ENCODE peak calls at places on chromosomes 2 and 18, in eight cellular contexts. X, S, O, W, R, Y, A and L are unnamed samples. For H3K27me3 and H3K9me3, the result is how much of the 10 kb centered on the place peaks cover.

GRCh38 chr2:48406096-48406495 is 123.9 kb upstream of the STON1 start:
- DNase-seq in X (no peak), S (no peak), O (peak), W (no peak), R (no peak), Y (no peak), A (no peak), L (no peak)

GRCh38 chr2:98589489-98589888 is 18.8 kb downstream of the COA5 start:
- DNase-seq in X (no peak), S (no peak), O (no peak), W (no peak), R (no peak), Y (no peak), A (no peak), L (no peak)

GRCh38 chr2:41878726-41879366 is 169.0 kb upstream of the PKDCC start:
- DNase-seq in X (no peak), S (no peak), O (no peak), W (no peak), R (no peak), Y (no peak), A (no peak), L (no peak)

GRCh38 chr2:176709541-176709951 is 440.3 kb downstream of the MTX2 start:
- DNase-seq in X (peak), S (peak), O (no peak), W (no peak), R (no peak), Y (no peak), A (no peak), L (no peak)

GRCh38 chr2:96689431-96689991 is 46.9 kb downstream of the FER1L5 start:
- DNase-seq in X (no peak), S (no peak), O (no peak), W (no peak), R (no peak), Y (no peak), A (no peak), L (no peak)

GRCh38 chr2:127398239-127398590 is 10.4 kb upstream of the MAP3K2 start:
- DNase-seq in X (peak), S (peak), O (peak), W (peak), R (peak), Y (no peak), A (no peak), L (peak)

GRCh38 chr2:56522605-56523089 is 338.9 kb downstream of the CCDC85A start:
- DNase-seq in X (peak), S (peak), O (no peak), W (peak), R (peak), Y (no peak), A (no peak), L (peak)

GRCh38 chr2:38748857-38749804 is 2.0 kb downstream of the SRSF7 start:
- DNase-seq in X (no peak), S (no peak), O (no peak), W (no peak), R (no peak), Y (no peak), A (no peak), L (no peak)

GRCh38 chr2:120596990-120597594 is 138.6 kb upstream of the GLI2 start:
- DNase-seq in X (peak), S (peak), O (no peak), W (no peak), R (no peak), Y (no peak), A (peak), L (peak)

GRCh38 chr18:8705941-8706544 is 687 bp downstream of the MTCL1 start:
- DNase-seq in X (no peak), S (no peak), O (no peak), W (no peak), R (peak), Y (no peak), A (peak), L (peak)

GRCh38 chr2:63497561-63497960 is 90.7 kb downstream of the WDPCP start:
- DNase-seq in X (no peak), S (no peak), O (no peak), W (no peak), R (no peak), Y (no peak), A (no peak), L (no peak)

GRCh38 chr2:126315840-126316239 is 340.1 kb upstream of the GYPC start:
- DNase-seq in X (no peak), S (no peak), O (no peak), W (no peak), R (no peak), Y (no peak), A (no peak), L (no peak)

GRCh38 chr2:241857572-241858121 is 1.0 kb downstream of the PDCD1 start:
- DNase-seq in X (no peak), S (no peak), O (no peak), W (no peak), R (no peak), Y (no peak), A (no peak), L (no peak)

GRCh38 chr2:136126021-136126420 is 8.1 kb upstream of the CXCR4 start:
- DNase-seq in X (no peak), S (no peak), O (no peak), W (no peak), R (no peak), Y (no peak), A (peak), L (no peak)

GRCh38 chr18:79395308-79395640 is 456 bp upstream of the NFATC1 start:
- DNase-seq in X (no peak), S (no peak), O (no peak), W (no peak), R (no peak), Y (no peak), A (peak), L (peak)

GRCh38 chr2:23457990-23458689 is 73.2 kb downstream of the KLHL29 start:
- DNase-seq in X (no peak), S (no peak), O (no peak), W (no peak), R (no peak), Y (no peak), A (no peak), L (no peak)

GRCh38 chr2:72824224-72824842 is 1.5 kb downstream of the EXOC6B start:
- DNase-seq in X (no peak), S (no peak), O (peak), W (no peak), R (no peak), Y (no peak), A (no peak), L (no peak)

GRCh38 chr18:13831864-13832508 is 8.0 kb downstream of the MC5R start:
- DNase-seq in X (no peak), S (no peak), O (no peak), W (peak), R (no peak), Y (no peak), A (peak), L (peak)

GRCh38 chr2:99572798-99573197 is 83.0 kb upstream of the REV1 start:
- DNase-seq in X (no peak), S (no peak), O (no peak), W (no peak), R (no peak), Y (no peak), A (peak), L (no peak)

GRCh38 chr18:39701839-39702238 is 2136.2 kb upstream of the CELF4 start:
- DNase-seq in X (no peak), S (no peak), O (no peak), W (no peak), R (no peak), Y (no peak), A (no peak), L (no peak)

GRCh38 chr2:208042041-208042440 is 16.7 kb upstream of the PLEKHM3 start:
- DNase-seq in X (no peak), S (no peak), O (no peak), W (no peak), R (no peak), Y (no peak), A (no peak), L (peak)

GRCh38 chr18:55095579-55095978 is 136.3 kb upstream of the CCDC68 start:
- DNase-seq in X (no peak), S (no peak), O (no peak), W (no peak), R (no peak), Y (no peak), A (no peak), L (no peak)

GRCh38 chr2:67752964-67753363 is 309.8 kb downstream of the C1D start:
- DNase-seq in X (no peak), S (no peak), O (no peak), W (no peak), R (no peak), Y (no peak), A (no peak), L (no peak)

GRCh38 chr18:79644666-79645057 is 34.9 kb upstream of the CTDP1 start:
- DNase-seq in X (no peak), S (no peak), O (no peak), W (no peak), R (no peak), Y (no peak), A (no peak), L (no peak)

GRCh38 chr2:37843554-37843953 is 81.5 kb upstream of the RMDN2 start:
- DNase-seq in X (no peak), S (no peak), O (no peak), W (no peak), R (no peak), Y (no peak), A (no peak), L (no peak)

GRCh38 chr2:230230087-230230486 is 4.6 kb downstream of the SP140 start:
- DNase-seq in X (no peak), S (no peak), O (no peak), W (no peak), R (no peak), Y (peak), A (no peak), L (peak)

GRCh38 chr18:27005589-27005988 is 140.1 kb upstream of the AQP4 start:
- DNase-seq in X (no peak), S (no peak), O (no peak), W (no peak), R (no peak), Y (no peak), A (peak), L (no peak)

GRCh38 chr18:32576296-32576916 is 105.7 kb upstream of the GAREM1 start:
- DNase-seq in X (no peak), S (no peak), O (no peak), W (no peak), R (no peak), Y (no peak), A (peak), L (no peak)

GRCh38 chr2:33488715-33489540 is 12.5 kb downstream of the RASGRP3 start:
- DNase-seq in X (no peak), S (no peak), O (peak), W (no peak), R (no peak), Y (no peak), A (no peak), L (no peak)

GRCh38 chr2:111918383-111918806 is 20.0 kb downstream of the MERTK start:
- DNase-seq in X (no peak), S (no peak), O (no peak), W (no peak), R (no peak), Y (no peak), A (no peak), L (peak)

GRCh38 chr2:189515264-189515663 is 65.3 kb downstream of the SLC40A1 start:
- DNase-seq in X (no peak), S (no peak), O (no peak), W (no peak), R (no peak), Y (no peak), A (no peak), L (no peak)

GRCh38 chr2:79723830-79724229 is 211.0 kb downstream of the CTNNA2 start:
- DNase-seq in X (no peak), S (no peak), O (no peak), W (no peak), R (no peak), Y (no peak), A (no peak), L (peak)

GRCh38 chr2:54924121-54924520 is 126.1 kb downstream of the RTN4 start:
- DNase-seq in X (no peak), S (no peak), O (no peak), W (no peak), R (no peak), Y (no peak), A (no peak), L (no peak)

GRCh38 chr18:42644729-42645131 is 470.8 kb downstream of the RIT2 start:
- DNase-seq in X (no peak), S (no peak), O (no peak), W (peak), R (no peak), Y (no peak), A (no peak), L (no peak)

GRCh38 chr2:1503471-1504310 is 90.4 kb downstream of the TPO start:
- DNase-seq in X (peak), S (no peak), O (no peak), W (no peak), R (no peak), Y (no peak), A (no peak), L (no peak)

GRCh38 chr2:221948076-221948475 is 350.7 kb downstream of the PAX3 start:
- DNase-seq in X (no peak), S (no peak), O (no peak), W (no peak), R (no peak), Y (no peak), A (no peak), L (no peak)

DNA sequence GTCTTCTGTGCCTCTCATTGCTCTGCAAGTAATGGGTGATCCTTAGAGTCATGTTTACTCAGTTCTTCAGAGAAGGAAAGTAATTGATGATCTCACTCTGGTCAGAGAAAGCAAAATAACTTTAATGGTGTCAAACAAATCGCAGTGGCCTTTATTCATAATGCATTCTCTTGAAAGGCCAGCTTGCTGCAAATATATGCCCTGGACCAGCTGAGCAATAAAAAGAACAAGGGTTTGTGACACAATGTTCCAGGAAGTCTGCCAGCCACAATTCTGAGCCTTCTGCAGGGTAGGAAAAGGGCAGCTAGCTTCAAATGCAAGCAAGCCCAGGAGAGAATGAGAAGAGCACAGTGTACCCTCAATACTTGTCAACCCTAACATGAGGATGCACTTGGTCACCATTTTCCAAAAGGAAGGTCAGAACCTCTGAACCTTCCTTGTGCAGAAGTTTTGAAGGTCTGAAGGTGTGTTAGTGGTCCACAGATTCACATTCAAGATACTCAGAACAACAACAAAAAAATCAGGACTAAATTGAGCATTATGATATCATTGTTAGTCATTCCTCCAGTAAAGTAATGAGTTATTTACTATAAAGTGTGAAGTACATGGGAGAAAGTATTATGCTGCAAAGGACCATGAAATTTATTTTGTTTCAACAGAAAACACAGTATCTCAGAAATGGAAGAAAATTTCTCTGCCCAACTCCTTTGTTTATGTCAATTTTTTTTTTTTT is 355.6 kb downstream of the PAX3 start:
- DNase-seq in X (no peak), S (no peak), O (no peak), W (peak), R (no peak), Y (no peak), A (no peak), L (peak)
- H3K4me3 ChIP-seq in X (no peak), S (no peak), O (no peak), W (no peak), R (no peak), Y (no peak), A (no peak), L (no peak)

DNA sequence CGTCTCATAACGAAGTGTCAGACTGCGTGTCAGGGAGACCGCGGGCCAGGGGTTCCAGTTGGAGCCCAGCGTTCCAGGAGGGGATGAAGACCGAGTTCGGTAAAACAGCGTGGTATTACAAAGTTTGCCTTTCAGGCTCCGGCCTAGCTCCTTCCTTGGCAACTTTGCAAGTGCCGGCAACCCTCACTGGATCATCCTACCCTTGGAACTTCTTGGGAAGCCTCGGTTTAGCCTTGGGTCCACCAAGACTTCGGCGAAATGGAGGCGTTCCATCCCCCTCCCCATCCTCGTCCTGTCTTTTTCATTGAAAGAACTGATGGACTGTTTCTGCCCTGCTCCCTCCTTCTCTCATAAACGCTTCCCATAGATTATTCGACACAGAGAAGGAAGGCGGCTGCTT is 10.4 kb upstream of the SKOR2 start:
- DNase-seq in X (no peak), S (no peak), O (no peak), W (no peak), R (no peak), Y (no peak), A (peak), L (no peak)
- H3K27me3 ChIP-seq in X (half or more), S (half or more), O (under half), W (half or more), R (under half), Y (half or more), A (half or more), L (under half)

DNA sequence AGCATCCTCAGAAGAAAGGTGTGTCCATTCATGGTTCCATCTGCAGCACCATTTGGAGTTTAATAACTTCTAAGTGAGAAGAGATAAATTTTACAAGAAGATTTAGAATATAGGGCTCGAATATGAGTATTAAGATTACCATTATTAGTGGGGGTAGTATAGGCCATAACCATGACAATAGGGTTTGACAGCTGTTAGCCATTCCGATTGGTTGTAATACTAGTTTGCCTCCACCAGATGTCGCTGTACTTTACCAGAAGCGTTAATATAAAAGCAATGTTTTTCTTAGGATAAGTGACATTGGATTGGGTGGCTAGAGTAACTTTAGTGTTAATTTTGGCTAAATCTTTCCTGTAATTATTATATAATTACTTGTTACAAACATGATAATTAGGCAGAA is 107.5 kb upstream of the SRD5A2 start:
- DNase-seq in X (no peak), S (no peak), O (peak), W (no peak), R (no peak), Y (no peak), A (no peak), L (no peak)
- H3K9me3 ChIP-seq in X (half or more), S (under half), O (under half), W (half or more), R (under half), Y (half or more), A (under half), L (under half)

DNA sequence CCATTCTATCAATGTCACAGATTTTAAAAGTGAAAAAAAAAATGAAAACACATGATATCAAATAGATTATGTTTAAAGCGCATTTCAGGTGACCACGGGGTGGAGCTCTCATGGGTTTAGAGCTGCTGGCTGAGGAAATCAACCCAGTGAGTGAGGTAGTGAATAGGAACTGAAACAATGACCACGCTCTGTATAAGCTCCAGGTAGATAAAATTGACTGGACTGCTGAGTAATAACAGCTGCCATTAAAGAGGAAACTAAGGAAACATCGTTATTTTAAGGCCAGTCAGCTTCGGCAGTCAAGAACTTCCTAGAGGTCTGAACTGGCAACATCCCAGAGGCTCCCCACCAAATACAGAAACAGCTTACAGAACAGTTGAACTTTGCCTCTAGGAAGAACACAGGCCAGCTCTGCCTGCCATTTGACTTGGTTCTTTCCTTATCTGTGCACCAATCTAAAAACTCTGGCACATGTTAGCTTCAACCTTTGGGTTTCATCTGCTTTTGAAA is 185.9 kb downstream of the PDE1A start:
- DNase-seq in X (no peak), S (no peak), O (peak), W (peak), R (peak), Y (no peak), A (peak), L (no peak)
- H3K4me3 ChIP-seq in X (no peak), S (no peak), O (no peak), W (no peak), R (no peak), Y (no peak), A (no peak), L (no peak)

DNA sequence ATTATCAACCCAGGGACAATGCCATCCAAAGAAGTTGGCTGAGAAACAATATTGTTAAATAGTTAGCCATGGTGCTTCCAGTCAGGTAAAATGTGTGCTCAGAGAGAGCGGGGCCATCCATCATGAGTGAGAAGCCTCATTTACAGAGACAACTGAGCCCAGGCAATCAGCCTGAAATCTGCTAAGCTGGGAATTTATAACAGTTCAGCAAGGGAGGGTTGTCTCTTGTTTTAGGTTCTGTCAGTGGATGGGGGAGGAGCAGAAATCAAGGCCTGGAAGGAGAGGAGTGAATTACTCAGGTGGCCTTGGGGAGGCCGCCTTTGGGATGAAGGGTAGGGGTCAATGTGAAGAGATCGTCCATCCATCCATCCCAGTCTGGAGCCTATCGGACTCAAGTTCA is 102.5 kb upstream of the ST8SIA3 start:
- DNase-seq in X (no peak), S (no peak), O (no peak), W (no peak), R (no peak), Y (no peak), A (no peak), L (no peak)
- H3K27me3 ChIP-seq in X (under half), S (under half), O (under half), W (under half), R (under half), Y (under half), A (under half), L (under half)

DNA sequence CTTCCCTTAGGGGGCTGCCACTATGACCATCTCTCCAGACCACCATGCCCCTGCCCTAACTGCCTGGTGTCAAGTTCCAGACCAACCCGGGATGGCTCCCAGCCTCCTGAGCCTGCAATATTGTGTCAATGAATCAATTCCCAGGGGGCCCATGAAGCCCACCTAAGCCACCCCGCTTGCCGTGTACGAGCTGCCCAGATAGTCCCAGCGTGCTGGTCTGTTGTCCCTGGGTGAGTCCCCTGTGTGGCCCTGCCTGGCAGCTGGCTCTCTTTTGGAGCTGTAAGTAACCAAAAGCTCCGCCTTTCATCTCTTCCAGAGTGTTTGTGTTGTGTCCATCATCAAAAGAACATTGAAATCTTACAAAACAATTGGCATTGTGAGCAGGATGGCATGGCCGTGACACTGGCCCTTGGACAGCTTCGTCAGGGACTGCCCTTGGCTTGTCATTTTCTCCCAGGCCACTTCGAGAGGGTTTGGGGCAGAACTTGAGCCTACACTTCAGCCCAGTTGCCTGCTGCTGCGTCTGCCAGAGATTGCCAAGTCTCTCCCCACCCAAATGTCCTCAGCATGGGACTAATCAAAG is 11.3 kb upstream of the MAL start:
- DNase-seq in X (no peak), S (no peak), O (no peak), W (no peak), R (no peak), Y (no peak), A (no peak), L (no peak)
- H3K9me3 ChIP-seq in X (under half), S (under half), O (under half), W (under half), R (under half), Y (under half), A (under half), L (under half)

GRCh38 chr2:172012688-172013358 is 13.1 kb downstream of the METAP1D start:
- DNase-seq in X (no peak), S (no peak), O (no peak), W (no peak), R (peak), Y (no peak), A (peak), L (no peak)
- H3K4me3 ChIP-seq in X (no peak), S (no peak), O (no peak), W (no peak), R (no peak), Y (no peak), A (no peak), L (no peak)